ENCODE peak calls at places on chromosomes 7 and 10, in six cellular contexts. L, P, X, F, Z and K are unnamed samples.
A peak's percentile ranks its signal among the peaks of the same experiment; 100 is the strongest.

GRCh38 chr7:1691096-1691495 is 21.0 kb downstream of the ELFN1 start:
- DNase-seq in Z (no peak), P (no peak), F (no peak), L (no peak), X (no peak), K (no peak)

GRCh38 chr7:157429680-157430224 is 92.9 kb downstream of the DNAJB6 start:
- DNase-seq in F (no peak), P (no peak), L (no peak), X (no peak), Z (no peak), K (no peak)

GRCh38 chr10:73894245-73894971 is 16.5 kb upstream of the PLAU start:
- DNase-seq in Z (no peak), F (no peak), L (no peak), P (no peak), X (no peak), K (no peak)

GRCh38 chr7:85705076-85705475 is 518.2 kb upstream of the SEMA3D start:
- DNase-seq in F (no peak), L (no peak), X (no peak), Z (no peak), P (no peak), K (no peak)

GRCh38 chr10:72084094-72084459 is 4.3 kb downstream of the SPOCK2 start:
- DNase-seq in Z (no peak), F (no peak), X (no peak), L (no peak), P (no peak), K (no peak)

GRCh38 chr10:70648427-70648826 is 23.9 kb upstream of the ADAMTS14 start:
- DNase-seq in L (no peak), Z (no peak), X (no peak), F (no peak), P (no peak), K (no peak)

GRCh38 chr7:142088022-142088714 is 23.4 kb upstream of the MGAM2 start:
- DNase-seq in X (no peak), F (no peak), Z (no peak), P (no peak), L (no peak), K (no peak)

GRCh38 chr7:136023134-136023869 is 46.1 kb upstream of the MTPN start:
- DNase-seq in Z (no peak), P (no peak), F (no peak), X (no peak), L (no peak), K (no peak)

GRCh38 chr10:110496553-110497437 is 912 bp upstream of the DUSP5 start:
- DNase-seq in X (no peak), L (no peak), F (no peak), Z (peak; percentile 45), P (no peak), K (no peak)

GRCh38 chr7:124120911-124121310 is 88.0 kb upstream of the TMEM229A start:
- DNase-seq in Z (no peak), L (no peak), X (no peak), P (no peak), F (no peak), K (no peak)

GRCh38 chr10:33521062-33521461 is 186.6 kb upstream of the NRP1 start:
- DNase-seq in P (no peak), L (no peak), F (no peak), Z (no peak), X (no peak), K (no peak)

GRCh38 chr10:45374451-45375052 is 536 bp downstream of the ALOX5 start:
- DNase-seq in X (no peak), F (no peak), Z (no peak), L (peak; percentile 18), P (no peak), K (peak; percentile 53)

GRCh38 chr10:117666965-117667364 is 124.4 kb downstream of the EMX2 start:
- DNase-seq in Z (no peak), F (no peak), P (no peak), L (no peak), X (no peak), K (no peak)

GRCh38 chr7:54664235-54665228 is 94.5 kb downstream of the SEC61G start:
- DNase-seq in X (peak; percentile 81), Z (no peak), F (no peak), P (no peak), L (peak; percentile 31), K (no peak)

GRCh38 chr7:69932034-69932628 is 333.9 kb downstream of the AUTS2 start:
- DNase-seq in Z (no peak), P (no peak), F (no peak), L (no peak), X (peak; percentile 59), K (no peak)

GRCh38 chr7:46058424-46058823 is 137.4 kb upstream of the IGFBP3 start:
- DNase-seq in X (no peak), P (no peak), L (no peak), F (no peak), Z (no peak), K (no peak)

GRCh38 chr7:3157541-3158287 is 114.0 kb upstream of the CARD11 start:
- DNase-seq in Z (no peak), X (no peak), P (no peak), F (no peak), L (no peak), K (no peak)

GRCh38 chr7:142443614-142444013 is 185.8 kb upstream of the PRSS58 start:
- DNase-seq in F (no peak), L (no peak), X (no peak), P (no peak), Z (no peak), K (no peak)

GRCh38 chr7:85972504-85973141 is 671.1 kb upstream of the GRM3 start:
- DNase-seq in L (peak; percentile 3), F (no peak), X (no peak), P (no peak), Z (no peak), K (no peak)

GRCh38 chr10:30527623-30528426 is 93.8 kb downstream of the MAP3K8 start:
- DNase-seq in Z (no peak), L (no peak), P (no peak), X (no peak), F (no peak), K (no peak)

GRCh38 chr7:5266148-5267028 is 16.4 kb upstream of the SLC29A4 start:
- DNase-seq in X (no peak), F (no peak), P (no peak), Z (no peak), L (no peak), K (no peak)

GRCh38 chr10:71777213-71777985 is 4.1 kb upstream of the VSIR start:
- DNase-seq in X (no peak), L (no peak), F (no peak), Z (no peak), P (no peak), K (no peak)

GRCh38 chr10:60914676-60915075 is 29.3 kb downstream of the RHOBTB1 start:
- DNase-seq in L (no peak), Z (no peak), P (peak; percentile 93), F (peak; percentile 84), X (no peak), K (no peak)

GRCh38 chr7:29306276-29307036 is 111.9 kb downstream of the CHN2 start:
- DNase-seq in L (no peak), F (no peak), P (no peak), X (no peak), Z (no peak), K (no peak)

GRCh38 chr7:84524714-84525694 is 330.4 kb upstream of the SEMA3A start:
- DNase-seq in Z (no peak), F (peak; percentile 30), X (no peak), L (no peak), P (no peak), K (no peak)

GRCh38 chr10:25604591-25604990 is 329.4 kb upstream of the MYO3A start:
- DNase-seq in P (no peak), L (no peak), X (no peak), Z (no peak), F (no peak), K (no peak)

GRCh38 chr10:128641998-128642397 is 515.8 kb upstream of the MKI67 start:
- DNase-seq in L (no peak), F (no peak), P (no peak), Z (no peak), X (no peak), K (no peak)

GRCh38 chr7:101507791-101508252 is 121.3 kb downstream of the MYL10 start:
- DNase-seq in X (peak; percentile 77), L (no peak), F (no peak), P (no peak), Z (no peak), K (no peak)

GRCh38 chr7:149195180-149196150 is at the start of gene ZNF282:
- DNase-seq in Z (peak; percentile 67), F (peak; percentile 55), L (peak; percentile 89), P (peak; percentile 96), X (peak; percentile 94), K (peak; percentile 89)

GRCh38 chr7:149197675-149198074 is 2.3 kb downstream of the ZNF282 start:
- DNase-seq in F (no peak), X (no peak), L (no peak), Z (no peak), P (no peak), K (no peak)

GRCh38 chr7:149196705-149197171 is 1.4 kb downstream of the ZNF282 start:
- DNase-seq in X (peak; percentile 12), Z (no peak), F (no peak), P (no peak), L (no peak), K (no peak)

GRCh38 chr7:149194799-149195179 is 557 bp upstream of the ZNF282 start:
- DNase-seq in L (no peak), Z (no peak), P (no peak), F (no peak), X (no peak), K (no peak)

GRCh38 chr7:149196151-149196704 is 882 bp downstream of the ZNF282 start:
- DNase-seq in F (no peak), X (peak; percentile 23), Z (no peak), L (no peak), P (no peak), K (no peak)
- H3K4me3 ChIP-seq in F (peak overlapping the region; percentile 56), X (peak overlapping the region; percentile 96), Z (peak overlapping the region; percentile 95), L (peak overlapping the region; percentile 91), P (peak overlapping the region; percentile 92), K (peak overlapping the region; percentile 81)

DNA sequence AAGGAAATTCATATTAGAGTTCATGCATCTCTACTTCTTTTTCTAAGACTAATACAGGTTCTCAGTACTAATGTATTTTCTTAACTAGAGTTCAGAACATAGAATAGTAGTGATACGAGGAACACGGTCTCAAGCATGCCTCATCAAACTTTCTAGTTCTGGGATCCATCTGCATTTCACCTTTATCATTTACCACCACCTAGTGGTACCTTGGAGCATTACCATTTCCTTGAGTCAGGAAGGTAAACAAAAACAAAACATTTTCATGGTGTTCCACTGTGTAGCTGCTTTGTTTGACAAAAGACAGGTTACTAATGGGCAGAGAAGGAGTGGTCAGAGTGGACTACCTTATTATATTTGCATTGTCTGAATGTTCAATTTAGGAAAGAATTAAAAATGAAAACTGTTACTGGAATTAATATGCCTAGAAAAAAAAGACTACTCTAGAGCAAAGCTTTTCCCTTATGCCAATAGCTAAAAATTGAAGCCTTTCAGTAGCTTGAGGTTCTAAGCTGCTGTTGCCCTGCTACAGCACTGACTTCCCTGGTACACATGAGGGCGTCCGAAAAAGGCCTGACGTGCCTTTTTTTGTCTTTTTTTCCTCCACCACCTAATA is 44.5 kb downstream of the STARD3NL start:
- DNase-seq in Z (no peak), X (peak; percentile 58), L (no peak), F (peak; percentile 44), P (no peak), K (no peak)
- H3K4me3 ChIP-seq in Z (no peak overlapping the region), X (no peak overlapping the region), L (no peak overlapping the region), F (no peak overlapping the region), P (no peak overlapping the region), K (no peak overlapping the region)

GRCh38 chr10:21858455-21858854 is 145.1 kb downstream of the DNAJC1 start:
- DNase-seq in Z (no peak), L (no peak), F (no peak), X (no peak), P (no peak), K (no peak)
- H3K4me3 ChIP-seq in Z (no peak overlapping the region), L (no peak overlapping the region), F (no peak overlapping the region), X (no peak overlapping the region), P (no peak overlapping the region), K (no peak overlapping the region)

GRCh38 chr10:21521910-21522533 is 3.5 kb downstream of the SKIDA1 start:
- DNase-seq in P (no peak), X (no peak), Z (no peak), F (no peak), L (no peak), K (no peak)
- H3K4me3 ChIP-seq in P (no peak overlapping the region), X (no peak overlapping the region), Z (no peak overlapping the region), F (no peak overlapping the region), L (no peak overlapping the region), K (no peak overlapping the region)